ENCODE peak calls at places on chromosomes 16 and 17, in ten cellular contexts. Q is IMR-90, X is epithelial cell of esophagus, B is astrocyte of the spinal cord, I is cardiac muscle cell, M is foreskin fibroblast, A is upper lobe of right lung, S is left ventricle myocardium inferior, N is bronchial epithelial cell, D is GM12865. V is an unnamed sample.

GRCh38 chr16:86355951-86356350 is 154.4 kb upstream of the FOXF1 start:
- DNase-seq in Q (no peak), X (no peak), B (no peak), I (no peak), M (no peak), A (no peak), S (no peak), N (no peak), D (no peak), V (no peak)

GRCh38 chr17:31533546-31534155 is 142.2 kb downstream of the RAB11FIP4 start:
- DNase-seq in Q (peak; percentile 88), X (peak; percentile 84), B (peak; percentile 51), I (peak; percentile 79), M (peak; percentile 82), A (no peak), S (no peak), N (peak; percentile 82), D (no peak), V (peak; percentile 75)

GRCh38 chr17:81076097-81076754 is 41.3 kb downstream of the BAIAP2 start:
- DNase-seq in Q (no peak), X (no peak), B (no peak), I (no peak), M (no peak), A (no peak), S (no peak), N (no peak), D (no peak), V (no peak)

GRCh38 chr17:68522266-68522665 is 10.0 kb downstream of the PRKAR1A start:
- DNase-seq in Q (no peak), X (no peak), B (no peak), I (no peak), M (no peak), A (no peak), S (no peak), N (no peak), D (no peak), V (no peak)

GRCh38 chr17:76452102-76452645 is 778 bp downstream of the UBE2O start:
- DNase-seq in Q (no peak), X (no peak), B (no peak), I (no peak), M (no peak), A (no peak), S (no peak), N (no peak), D (no peak), V (no peak)

GRCh38 chr17:66841328-66841727 is 6.4 kb downstream of the CACNG5 start:
- DNase-seq in Q (no peak), X (no peak), B (no peak), I (no peak), M (no peak), A (no peak), S (no peak), N (peak; percentile 6), D (no peak), V (no peak)

GRCh38 chr17:41547378-41547841 is 19.3 kb upstream of the KRT19 start:
- DNase-seq in Q (no peak), X (no peak), B (no peak), I (peak; percentile 73), M (no peak), A (no peak), S (no peak), N (no peak), D (no peak), V (peak; percentile 61)

GRCh38 chr16:4944333-4945281 is 7.7 kb upstream of the PPL start:
- DNase-seq in Q (peak; percentile 97), X (peak; percentile 95), B (peak; percentile 98), I (peak; percentile 99), M (peak; percentile 97), A (peak; percentile 95), S (peak; percentile 82), N (peak; percentile 89), D (no peak), V (peak; percentile 98)

GRCh38 chr16:71895679-71896385 is 501 bp downstream of the IST1 start:
- DNase-seq in Q (peak; percentile 50), X (peak; percentile 52), B (peak; percentile 44), I (peak; percentile 54), M (no peak), A (peak; percentile 83), S (peak; percentile 29), N (peak; percentile 26), D (peak; percentile 57), V (peak; percentile 50)

GRCh38 chr16:50547340-50547865 is 793 bp upstream of the NKD1 start:
- DNase-seq in Q (no peak), X (peak; percentile 9), B (peak; percentile 22), I (peak; percentile 10), M (no peak), A (no peak), S (peak; percentile 19), N (no peak), D (peak; percentile 57), V (no peak)
- TF ChIP-seq CTCF in Q (no peak), X (peak; percentile 11), B (peak; percentile 20), I (peak; percentile 15), M (no peak), A (peak; percentile 32), S (no peak), N (peak; percentile 22), D (peak; percentile 42), V (no peak)

DNA sequence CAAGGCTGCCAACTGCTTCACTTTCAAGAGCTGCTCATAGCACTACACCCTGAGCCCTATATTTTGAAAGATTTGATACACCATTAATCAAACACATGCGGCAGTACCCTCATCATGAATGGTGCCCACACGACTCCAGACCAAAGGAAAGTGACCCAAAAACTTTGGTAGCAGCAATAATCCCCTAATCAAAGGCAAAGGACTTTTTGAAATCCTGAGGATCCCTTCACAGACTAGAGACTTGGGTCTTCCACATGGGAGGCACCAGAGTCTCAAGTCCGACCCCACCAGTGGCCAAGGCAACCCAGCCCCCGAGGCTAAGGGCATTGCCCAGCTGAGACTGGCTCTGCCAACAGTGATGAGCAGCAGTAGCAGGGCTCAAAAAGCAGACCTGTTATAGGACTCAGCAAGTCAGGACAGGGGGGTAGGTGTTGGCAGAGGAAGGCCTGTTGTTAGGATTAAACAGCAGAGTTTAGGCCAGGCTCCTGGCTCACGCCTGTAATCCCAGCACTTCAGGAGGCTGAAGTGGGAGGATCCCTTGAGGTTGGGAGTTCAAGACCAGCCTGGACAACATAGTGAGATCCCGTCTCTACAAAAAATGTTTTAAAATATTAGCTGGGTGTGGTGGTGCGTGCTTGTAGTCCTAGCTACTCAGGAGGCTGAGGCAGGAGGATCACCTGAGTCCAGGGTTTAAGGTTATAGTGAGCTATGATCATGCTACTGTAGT is 3.2 kb downstream of the TRIM25 start:
- DNase-seq in Q (no peak), X (no peak), B (no peak), I (no peak), M (no peak), A (no peak), S (no peak), N (no peak), D (no peak), V (no peak)
- H3K4me3 ChIP-seq in Q (no peak overlapping the region), X (no peak overlapping the region), B (no peak overlapping the region), I (no peak overlapping the region), M (peak overlapping the region; percentile 5), A (peak overlapping the region; percentile 15), S (peak overlapping the region; percentile 95), N (no peak overlapping the region), D (peak overlapping the region; percentile 80), V (no peak overlapping the region)

DNA sequence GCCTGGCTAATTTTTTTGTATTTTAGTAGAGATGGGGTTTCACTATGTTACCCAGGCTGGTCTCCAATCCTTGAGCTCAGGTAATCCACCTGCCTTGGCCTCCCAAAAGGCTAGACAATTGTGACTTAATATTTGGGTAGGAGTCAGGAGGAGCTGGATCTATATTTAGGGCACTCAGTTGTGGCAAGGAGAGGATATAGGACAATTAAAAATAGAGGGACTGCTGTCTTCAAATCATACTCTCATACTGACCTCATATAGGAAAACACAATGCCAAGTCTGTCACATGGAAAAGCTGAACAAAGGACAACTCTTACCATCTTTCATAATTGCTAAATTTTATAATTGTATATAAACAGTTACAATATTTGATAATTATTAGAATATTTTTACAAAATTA is 17.1 kb downstream of the IRX3 start:
- DNase-seq in Q (no peak), X (no peak), B (no peak), I (no peak), M (no peak), A (no peak), S (no peak), N (no peak), D (no peak), V (no peak)
- TF ChIP-seq CTCF in Q (no peak), X (no peak), B (no peak), I (no peak), M (no peak), A (no peak), S (no peak), N (no peak), D (no peak), V (no peak)

DNA sequence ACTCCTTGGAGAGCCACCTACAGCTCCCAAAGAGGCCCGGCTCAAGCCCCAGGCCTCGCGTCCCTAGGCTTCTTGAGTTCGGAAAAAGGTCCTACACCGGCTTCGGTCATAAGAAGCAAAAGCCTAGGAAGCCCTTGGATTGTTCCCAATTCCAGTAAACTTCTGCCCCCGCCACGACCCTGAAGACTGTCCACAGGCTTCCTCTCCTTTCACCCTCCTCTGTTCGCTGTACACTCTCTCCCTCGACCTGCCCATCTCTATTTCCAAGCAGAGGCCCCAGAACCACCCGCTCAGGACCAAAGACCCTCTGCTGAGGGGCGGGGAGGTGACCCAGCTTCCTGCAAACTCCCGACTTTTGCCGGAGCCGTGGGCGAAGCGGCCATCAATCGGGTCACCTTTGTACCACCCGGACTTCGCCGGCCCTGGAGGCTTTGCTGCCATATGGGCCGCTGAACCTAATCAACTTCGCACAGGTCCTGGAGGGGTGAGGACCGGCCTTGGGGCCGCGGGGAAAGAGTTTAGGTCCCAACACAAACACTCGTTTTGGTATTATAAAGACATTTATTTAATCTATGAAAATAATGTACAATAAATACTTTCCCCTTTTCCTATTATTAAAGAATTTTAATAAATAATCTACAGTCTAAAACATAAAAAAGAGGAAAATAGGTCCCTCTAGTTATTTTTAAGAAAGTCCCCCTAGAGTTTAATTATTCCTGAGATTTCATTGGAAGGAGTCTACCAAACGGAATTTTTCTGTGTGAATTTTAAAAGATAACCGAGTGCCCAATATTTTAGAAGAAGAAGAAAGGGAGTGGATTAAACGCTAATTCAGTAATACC is 2.6 kb downstream of the HOXB2 start:
- DNase-seq in Q (peak; percentile 34), X (no peak), B (no peak), I (peak; percentile 60), M (no peak), A (no peak), S (no peak), N (no peak), D (no peak), V (peak; percentile 51)
- H3K4me3 ChIP-seq in Q (peak overlapping the region; percentile 96), X (peak overlapping the region; percentile 48), B (peak overlapping the region; percentile 93), I (peak overlapping the region; percentile 90), M (peak overlapping the region; percentile 78), A (peak overlapping the region; percentile 62), S (peak overlapping the region; percentile 74), N (no peak overlapping the region), D (peak overlapping the region; percentile 33), V (peak overlapping the region; percentile 80)